ENCODE peak calls at places on chromosomes 5 and 9, in five cellular contexts. One of them, this sample, is unnamed.

GRCh38 chr9:114289106-114289505 is 33.8 kb upstream of the ORM1 start:
- DNase-seq in astrocyte: no peak
- DNase-seq in breast epithelium: no peak
- DNase-seq in body of pancreas: no peak
- DNase-seq in psoas muscle: peak; percentile 3
- DNase-seq in this sample: no peak

GRCh38 chr9:103798620-103799019 is 295.5 kb upstream of the SMC2 start:
- DNase-seq in body of pancreas: no peak
- DNase-seq in breast epithelium: no peak
- DNase-seq in astrocyte: peak; percentile 42
- DNase-seq in psoas muscle: no peak
- DNase-seq in this sample: no peak

GRCh38 chr5:7078901-7079300 is 317.0 kb upstream of the ADCY2 start:
- DNase-seq in breast epithelium: no peak
- DNase-seq in body of pancreas: peak; percentile 13
- DNase-seq in psoas muscle: no peak
- DNase-seq in astrocyte: no peak
- DNase-seq in this sample: no peak

GRCh38 chr5:37847978-37848425 is 8.2 kb upstream of the GDNF start:
- DNase-seq in astrocyte: peak; percentile 67
- DNase-seq in psoas muscle: no peak
- DNase-seq in breast epithelium: no peak
- DNase-seq in body of pancreas: no peak
- DNase-seq in this sample: no peak

GRCh38 chr9:119375892-119376291 is 6.7 kb upstream of the BRINP1 start:
- DNase-seq in body of pancreas: no peak
- DNase-seq in psoas muscle: no peak
- DNase-seq in astrocyte: peak; percentile 2
- DNase-seq in breast epithelium: no peak
- DNase-seq in this sample: peak; percentile 55

GRCh38 chr5:170087168-170087817 is 18.4 kb upstream of the FOXI1 start:
- DNase-seq in breast epithelium: no peak
- DNase-seq in body of pancreas: no peak
- DNase-seq in astrocyte: no peak
- DNase-seq in psoas muscle: no peak
- DNase-seq in this sample: no peak

GRCh38 chr5:61307611-61308010 is 24.4 kb upstream of the ZSWIM6 start:
- DNase-seq in psoas muscle: no peak
- DNase-seq in astrocyte: no peak
- DNase-seq in breast epithelium: no peak
- DNase-seq in body of pancreas: no peak
- DNase-seq in this sample: no peak

GRCh38 chr5:150158170-150158949 is 2.7 kb upstream of the PDGFRB start:
- DNase-seq in breast epithelium: no peak
- DNase-seq in body of pancreas: no peak
- DNase-seq in psoas muscle: peak; percentile 55
- DNase-seq in astrocyte: no peak
- DNase-seq in this sample: peak; percentile 87

GRCh38 chr9:80507611-80508010 is 935.8 kb downstream of the TLE4 start:
- DNase-seq in body of pancreas: no peak
- DNase-seq in astrocyte: no peak
- DNase-seq in psoas muscle: no peak
- DNase-seq in breast epithelium: no peak
- DNase-seq in this sample: no peak

GRCh38 chr5:144201578-144201977 is 30.9 kb downstream of the KCTD16 start:
- DNase-seq in psoas muscle: no peak
- DNase-seq in breast epithelium: no peak
- DNase-seq in body of pancreas: no peak
- DNase-seq in astrocyte: no peak
- DNase-seq in this sample: no peak

GRCh38 chr5:107104774-107105050 is 566.0 kb downstream of the EFNA5 start:
- DNase-seq in body of pancreas: peak; percentile 56
- DNase-seq in breast epithelium: no peak
- DNase-seq in psoas muscle: peak; percentile 12
- DNase-seq in astrocyte: no peak
- DNase-seq in this sample: no peak

GRCh38 chr5:172575816-172576215 is 65.2 kb upstream of the NEURL1B start:
- DNase-seq in astrocyte: no peak
- DNase-seq in psoas muscle: no peak
- DNase-seq in body of pancreas: no peak
- DNase-seq in breast epithelium: no peak
- DNase-seq in this sample: no peak

GRCh38 chr9:79263666-79264460 is 307.9 kb upstream of the TLE4 start:
- DNase-seq in astrocyte: peak; percentile 63
- DNase-seq in psoas muscle: no peak
- DNase-seq in body of pancreas: peak; percentile 13
- DNase-seq in breast epithelium: no peak
- DNase-seq in this sample: peak; percentile 46

GRCh38 chr9:136393531-136393930 is 6.4 kb downstream of the SNAPC4 start:
- DNase-seq in body of pancreas: no peak
- DNase-seq in astrocyte: no peak
- DNase-seq in breast epithelium: no peak
- DNase-seq in psoas muscle: no peak
- DNase-seq in this sample: no peak

GRCh38 chr9:83620841-83621636 is 1.9 kb upstream of the IDNK start:
- DNase-seq in astrocyte: peak; percentile 16
- DNase-seq in body of pancreas: peak; percentile 52
- DNase-seq in psoas muscle: no peak
- DNase-seq in breast epithelium: no peak
- DNase-seq in this sample: peak; percentile 57
- TF ChIP-seq CTCF in astrocyte: peak; percentile 69
- TF ChIP-seq CTCF in body of pancreas: peak; percentile 43
- TF ChIP-seq CTCF in psoas muscle: peak; percentile 49
- TF ChIP-seq CTCF in breast epithelium: peak; percentile 41
- TF ChIP-seq CTCF in this sample: peak; percentile 90

GRCh38 chr9:130666393-130667116 is 2.2 kb downstream of the PRDM12 start:
- DNase-seq in breast epithelium: no peak
- DNase-seq in astrocyte: no peak
- DNase-seq in body of pancreas: no peak
- DNase-seq in psoas muscle: no peak
- DNase-seq in this sample: no peak
- H3K4me1 ChIP-seq in breast epithelium: peaks cover 27% of the 10 kb centered on the region
- H3K4me1 ChIP-seq in astrocyte: no peaks in the 10 kb centered on the region
- H3K4me1 ChIP-seq in body of pancreas: peaks cover 48% of the 10 kb centered on the region
- H3K4me1 ChIP-seq in psoas muscle: peaks cover 16% of the 10 kb centered on the region
- H3K4me1 ChIP-seq in this sample: no peaks in the 10 kb centered on the region

GRCh38 chr5:140800816-140801493 is at the start of gene PCDHA3:
- DNase-seq in breast epithelium: no peak
- DNase-seq in body of pancreas: peak; percentile 37
- DNase-seq in psoas muscle: no peak
- DNase-seq in astrocyte: peak; percentile 6
- DNase-seq in this sample: no peak
- H3K4me3 ChIP-seq in breast epithelium: peak within 1 kb of the TSS; percentile 25
- H3K4me3 ChIP-seq in body of pancreas: peak within 1 kb of the TSS; percentile 20
- H3K4me3 ChIP-seq in psoas muscle: peak within 1 kb of the TSS; percentile 35
- H3K4me3 ChIP-seq in astrocyte: no peak within 1 kb of the TSS
- H3K4me3 ChIP-seq in this sample: no peak within 1 kb of the TSS

GRCh38 chr9:126914458-126915280 is at the start of gene RALGPS1:
- DNase-seq in body of pancreas: peak; percentile 97
- DNase-seq in psoas muscle: peak; percentile 96
- DNase-seq in astrocyte: peak; percentile 90
- DNase-seq in breast epithelium: peak; percentile 92
- DNase-seq in this sample: peak; percentile 99

GRCh38 chr9:126915846-126916543 is 1.4 kb downstream of the RALGPS1 start:
- DNase-seq in body of pancreas: no peak
- DNase-seq in psoas muscle: no peak
- DNase-seq in astrocyte: no peak
- DNase-seq in breast epithelium: no peak
- DNase-seq in this sample: no peak

GRCh38 chr9:126919193-126919592 is 4.6 kb downstream of the RALGPS1 start:
- DNase-seq in astrocyte: no peak
- DNase-seq in body of pancreas: no peak
- DNase-seq in psoas muscle: no peak
- DNase-seq in breast epithelium: no peak
- DNase-seq in this sample: no peak

GRCh38 chr9:126915281-126915816 is 767 bp downstream of the RALGPS1 start:
- DNase-seq in breast epithelium: peak; percentile 66
- DNase-seq in psoas muscle: peak; percentile 21
- DNase-seq in body of pancreas: peak; percentile 94
- DNase-seq in astrocyte: no peak
- DNase-seq in this sample: no peak

GRCh38 chr9:126916909-126917308 is 2.3 kb downstream of the RALGPS1 start:
- DNase-seq in body of pancreas: no peak
- DNase-seq in astrocyte: no peak
- DNase-seq in psoas muscle: no peak
- DNase-seq in breast epithelium: no peak
- DNase-seq in this sample: no peak
- TF ChIP-seq CTCF in body of pancreas: no peak
- TF ChIP-seq CTCF in astrocyte: no peak
- TF ChIP-seq CTCF in psoas muscle: no peak
- TF ChIP-seq CTCF in breast epithelium: no peak
- TF ChIP-seq CTCF in this sample: peak; percentile 40

GRCh38 chr9:133144887-133145466 is 18.7 kb downstream of the GBGT1 start:
- DNase-seq in breast epithelium: no peak
- DNase-seq in astrocyte: no peak
- DNase-seq in body of pancreas: no peak
- DNase-seq in psoas muscle: no peak
- DNase-seq in this sample: no peak

GRCh38 chr9:133149130-133150015 is 14.3 kb downstream of the GBGT1 start:
- DNase-seq in astrocyte: peak; percentile 72
- DNase-seq in psoas muscle: peak; percentile 93
- DNase-seq in breast epithelium: peak; percentile 91
- DNase-seq in body of pancreas: peak; percentile 95
- DNase-seq in this sample: peak; percentile 93

GRCh38 chr9:133148351-133149129 is 15.2 kb downstream of the GBGT1 start:
- DNase-seq in astrocyte: no peak
- DNase-seq in body of pancreas: peak; percentile 64
- DNase-seq in breast epithelium: peak; percentile 54
- DNase-seq in psoas muscle: peak; percentile 66
- DNase-seq in this sample: peak; percentile 48

GRCh38 chr9:133147412-133148271 is 16.1 kb downstream of the GBGT1 start:
- DNase-seq in body of pancreas: peak; percentile 84
- DNase-seq in psoas muscle: peak; percentile 74
- DNase-seq in astrocyte: no peak
- DNase-seq in breast epithelium: peak; percentile 84
- DNase-seq in this sample: peak; percentile 86

GRCh38 chr9:133146746-133147411 is 16.8 kb downstream of the GBGT1 start:
- DNase-seq in astrocyte: no peak
- DNase-seq in breast epithelium: no peak
- DNase-seq in body of pancreas: no peak
- DNase-seq in psoas muscle: no peak
- DNase-seq in this sample: no peak
- H3K4me1 ChIP-seq in astrocyte: peaks cover 24% of the 10 kb centered on the region
- H3K4me1 ChIP-seq in breast epithelium: peaks cover 34% of the 10 kb centered on the region
- H3K4me1 ChIP-seq in body of pancreas: peaks cover 64% of the 10 kb centered on the region
- H3K4me1 ChIP-seq in psoas muscle: peaks cover 39% of the 10 kb centered on the region
- H3K4me1 ChIP-seq in this sample: peaks cover 27% of the 10 kb centered on the region

DNA sequence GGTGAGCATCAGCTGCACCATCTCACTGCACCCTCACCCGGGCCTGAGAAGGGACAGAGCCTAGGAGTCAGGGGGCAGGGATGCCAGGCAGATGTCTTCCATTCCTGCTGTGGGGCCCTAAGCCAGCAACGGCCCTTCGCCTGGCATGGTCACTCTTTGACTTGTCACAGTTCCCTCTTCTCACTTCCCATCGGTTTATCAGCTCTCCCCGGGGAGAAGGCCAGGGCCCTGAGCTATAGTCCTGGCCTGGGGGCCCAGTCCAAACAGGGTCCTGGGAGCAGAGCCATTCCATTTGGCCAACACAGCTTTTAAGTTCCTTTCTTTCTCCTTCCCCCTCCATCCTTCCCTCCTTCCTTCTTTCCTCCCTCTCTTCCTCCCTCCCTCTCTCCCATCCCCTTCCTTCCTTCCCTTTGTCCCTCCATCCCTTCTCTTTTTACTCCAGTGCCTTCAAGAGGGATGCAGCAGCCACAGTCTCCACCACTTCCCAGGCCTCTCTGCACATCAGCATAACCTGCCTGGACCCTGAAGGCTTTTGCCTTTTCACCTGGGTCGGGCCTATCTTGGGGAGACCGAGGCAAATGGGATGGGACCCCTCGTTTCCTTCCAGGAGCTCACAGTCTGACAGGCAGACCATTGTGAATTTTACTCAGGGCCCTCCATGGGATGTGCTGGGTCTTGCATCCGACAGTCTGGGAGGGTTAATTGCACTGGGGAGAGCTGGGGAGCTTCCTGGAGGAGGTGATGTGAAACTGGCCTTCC is 4.2 kb downstream of the COL5A1 start:
- DNase-seq in psoas muscle: no peak
- DNase-seq in breast epithelium: no peak
- DNase-seq in astrocyte: no peak
- DNase-seq in body of pancreas: no peak
- DNase-seq in this sample: no peak
- H3K4me3 ChIP-seq in psoas muscle: peak overlapping the region; percentile 45
- H3K4me3 ChIP-seq in breast epithelium: peak overlapping the region; percentile 41
- H3K4me3 ChIP-seq in astrocyte: peak overlapping the region; percentile 58
- H3K4me3 ChIP-seq in body of pancreas: no peak overlapping the region
- H3K4me3 ChIP-seq in this sample: peak overlapping the region; percentile 42

DNA sequence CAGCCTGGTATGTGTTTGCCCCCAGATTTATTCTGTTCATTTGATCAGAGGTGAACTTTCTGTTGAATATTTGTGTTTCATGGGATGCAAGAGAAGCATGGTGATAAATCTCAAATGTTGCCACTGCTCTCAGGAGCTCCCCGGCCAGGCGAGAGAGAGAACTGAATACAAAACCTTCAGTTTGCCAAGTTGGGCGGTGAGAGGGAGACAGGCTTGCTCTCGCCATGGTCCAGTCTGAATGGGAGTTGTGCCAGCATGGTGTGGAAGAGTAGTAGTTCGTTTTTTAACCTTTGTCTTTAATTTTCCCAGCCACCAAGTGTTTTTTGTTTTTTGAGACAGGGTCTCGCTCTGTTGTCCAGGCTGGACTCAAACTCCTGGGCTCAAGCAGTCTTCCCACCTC is 2.7 kb downstream of the NTMT1 start:
- DNase-seq in astrocyte: no peak
- DNase-seq in breast epithelium: no peak
- DNase-seq in psoas muscle: no peak
- DNase-seq in body of pancreas: no peak
- DNase-seq in this sample: no peak
- TF ChIP-seq CTCF in astrocyte: no peak
- TF ChIP-seq CTCF in breast epithelium: no peak
- TF ChIP-seq CTCF in psoas muscle: peak; percentile 10
- TF ChIP-seq CTCF in body of pancreas: no peak
- TF ChIP-seq CTCF in this sample: no peak

GRCh38 chr5:178110511-178110910 is 2.8 kb upstream of the N4BP3 start:
- DNase-seq in breast epithelium: no peak
- DNase-seq in astrocyte: no peak
- DNase-seq in body of pancreas: no peak
- DNase-seq in psoas muscle: no peak
- DNase-seq in this sample: no peak

GRCh38 chr5:178113841-178114324 is 551 bp downstream of the N4BP3 start:
- DNase-seq in breast epithelium: no peak
- DNase-seq in astrocyte: no peak
- DNase-seq in body of pancreas: no peak
- DNase-seq in psoas muscle: no peak
- DNase-seq in this sample: no peak

GRCh38 chr5:178112545-178112944 is 787 bp upstream of the N4BP3 start:
- DNase-seq in astrocyte: no peak
- DNase-seq in breast epithelium: no peak
- DNase-seq in psoas muscle: no peak
- DNase-seq in body of pancreas: no peak
- DNase-seq in this sample: no peak

GRCh38 chr5:178113141-178113787 is at the start of gene N4BP3:
- DNase-seq in astrocyte: peak; percentile 22
- DNase-seq in breast epithelium: peak; percentile 52
- DNase-seq in body of pancreas: peak; percentile 72
- DNase-seq in psoas muscle: peak; percentile 65
- DNase-seq in this sample: peak; percentile 73

GRCh38 chr5:178111925-178112324 is 1.4 kb upstream of the N4BP3 start:
- DNase-seq in breast epithelium: no peak
- DNase-seq in psoas muscle: no peak
- DNase-seq in body of pancreas: no peak
- DNase-seq in astrocyte: no peak
- DNase-seq in this sample: no peak
- H3K4me1 ChIP-seq in breast epithelium: peaks cover 34% of the 10 kb centered on the region
- H3K4me1 ChIP-seq in psoas muscle: peaks cover 7% of the 10 kb centered on the region
- H3K4me1 ChIP-seq in body of pancreas: peaks cover 15% of the 10 kb centered on the region
- H3K4me1 ChIP-seq in astrocyte: peaks cover 5% of the 10 kb centered on the region
- H3K4me1 ChIP-seq in this sample: no peaks in the 10 kb centered on the region